ENCODE peak calls at places on chromosomes 12 and 14, in nine cellular contexts. P is frontal cortex; B is NCI-H1436; A is brain microvascular endothelial cell; K is hypothalamus; D is Right ventricle myocardium inferior; M is T-cell; G is AG09309; X is stimulated activated CD4-positive, alpha-beta T cell treated with anti-CD3 and anti-CD28 coated beads, Interleukin-2, amount 100 ng/mL, for 48 hours. T is an unnamed sample.

GRCh38 chr12:53550595-53550994 is 43.3 kb upstream of the NPFF start:
- DNase-seq in P (no peak), B (no peak), A (peak), K (no peak), D (no peak), M (no peak), G (no peak), X (no peak), T (no peak)

GRCh38 chr14:76870146-76870545 is 43.9 kb downstream of the LRRC74A start:
- DNase-seq in P (no peak), B (peak), A (no peak), K (no peak), D (no peak), M (no peak), G (no peak), X (no peak), T (no peak)

GRCh38 chr12:108916336-108916735 is 36.4 kb downstream of the DAO start:
- DNase-seq in P (no peak), B (no peak), A (no peak), K (no peak), D (no peak), M (no peak), G (no peak), X (no peak), T (no peak)

GRCh38 chr14:22460461-22461195 is 128.4 kb downstream of the DAD1 start:
- DNase-seq in P (no peak), B (no peak), A (peak), K (no peak), D (no peak), M (no peak), G (no peak), X (no peak), T (no peak)

GRCh38 chr14:64942531-64943111 is at the start of gene GPX2:
- DNase-seq in P (no peak), B (peak), A (no peak), K (no peak), D (no peak), M (no peak), G (no peak), X (no peak), T (no peak)

GRCh38 chr12:132153501-132154340 is 9.5 kb downstream of the NOC4L start:
- DNase-seq in P (peak), B (peak), A (peak), K (peak), D (peak), M (peak), G (peak), X (peak), T (peak)

GRCh38 chr12:28065889-28066630 is 93.5 kb upstream of the PTHLH start:
- DNase-seq in P (no peak), B (no peak), A (no peak), K (no peak), D (no peak), M (no peak), G (no peak), X (no peak), T (no peak)

GRCh38 chr14:68609012-68609411 is 183.9 kb downstream of the ZFP36L1 start:
- DNase-seq in P (no peak), B (no peak), A (no peak), K (no peak), D (no peak), M (no peak), G (no peak), X (no peak), T (no peak)

GRCh38 chr12:78359530-78359929 is 505.0 kb upstream of the SYT1 start:
- DNase-seq in P (no peak), B (no peak), A (peak), K (no peak), D (no peak), M (no peak), G (peak), X (no peak), T (no peak)

GRCh38 chr12:13450231-13451080 is 253.9 kb downstream of the EMP1 start:
- DNase-seq in P (no peak), B (no peak), A (no peak), K (no peak), D (no peak), M (no peak), G (no peak), X (no peak), T (no peak)

GRCh38 chr12:62943779-62944395 is 8.9 kb upstream of the PPM1H start:
- DNase-seq in P (no peak), B (no peak), A (no peak), K (no peak), D (no peak), M (no peak), G (no peak), X (no peak), T (no peak)

GRCh38 chr14:70905316-70905715 is 1.9 kb upstream of the PCNX1 start:
- DNase-seq in P (no peak), B (no peak), A (no peak), K (no peak), D (peak), M (no peak), G (peak), X (no peak), T (no peak)

GRCh38 chr12:131639270-131639940 is 71.5 kb upstream of the SFSWAP start:
- DNase-seq in P (no peak), B (no peak), A (no peak), K (no peak), D (peak), M (no peak), G (no peak), X (no peak), T (no peak)

GRCh38 chr12:110369992-110370391 is 33.5 kb downstream of the ANAPC7 start:
- DNase-seq in P (no peak), B (no peak), A (no peak), K (no peak), D (no peak), M (no peak), G (no peak), X (no peak), T (no peak)

GRCh38 chr12:10182662-10183061 is 3.8 kb downstream of the TMEM52B start:
- DNase-seq in P (no peak), B (no peak), A (peak), K (no peak), D (no peak), M (no peak), G (peak), X (no peak), T (no peak)

T was measured in central memory CD8-positive, alpha-beta T cell.